ENCODE peak calls at places on chromosomes 12 and 14, in six cellular contexts. X, J, H, C, G and R are unnamed samples.
A peak's percentile ranks its signal among the peaks of the same experiment; 100 is the strongest.

GRCh38 chr12:82866946-82867345 is 180.2 kb downstream of the TMTC2 start:
- DNase-seq in X (no peak), H (no peak), J (no peak), C (no peak), G (no peak), R (no peak)

GRCh38 chr14:78075033-78075432 is 95.1 kb upstream of the NRXN3 start:
- DNase-seq in H (no peak), J (no peak), G (no peak), X (no peak), C (no peak), R (no peak)

GRCh38 chr12:19018302-19018980 is 111.1 kb upstream of the PLEKHA5 start:
- DNase-seq in C (peak; percentile 75), G (no peak), J (no peak), H (no peak), X (no peak), R (peak; percentile 51)

GRCh38 chr14:80266930-80267329 is 55.6 kb upstream of the DIO2 start:
- DNase-seq in J (no peak), C (no peak), H (no peak), G (no peak), X (no peak), R (no peak)

GRCh38 chr14:93346926-93347721 is at the start of gene COX8C:
- DNase-seq in G (no peak), C (no peak), X (no peak), H (no peak), J (no peak), R (no peak)

GRCh38 chr12:84757978-84758377 is 154.6 kb downstream of the SLC6A15 start:
- DNase-seq in X (no peak), J (no peak), C (peak; percentile 57), G (no peak), H (no peak), R (peak; percentile 54)

GRCh38 chr14:36604757-36605505 is 22.5 kb upstream of the NKX2-8 start:
- DNase-seq in H (no peak), X (peak; percentile 60), J (peak; percentile 52), G (peak; percentile 66), C (peak; percentile 66), R (peak; percentile 28)

GRCh38 chr12:103957865-103958388 is 7.7 kb upstream of the TDG start:
- DNase-seq in C (no peak), X (no peak), G (no peak), J (no peak), H (no peak), R (no peak)

GRCh38 chr14:92340071-92340470 is 17.1 kb downstream of the SLC24A4 start:
- DNase-seq in X (no peak), C (no peak), H (no peak), J (no peak), G (no peak), R (no peak)

GRCh38 chr12:107759410-107759809 is 1.5 kb downstream of the PRDM4 start:
- DNase-seq in H (no peak), X (peak; percentile 81), G (peak; percentile 28), J (no peak), C (peak; percentile 89), R (peak; percentile 59)

GRCh38 chr12:57459750-57460400 is at the start of gene GLI1:
- DNase-seq in G (no peak), X (no peak), H (no peak), J (no peak), C (no peak), R (peak; percentile 38)

GRCh38 chr14:54935958-54936357 is 33.3 kb upstream of the GCH1 start:
- DNase-seq in G (no peak), H (no peak), X (no peak), J (no peak), C (peak; percentile 87), R (peak; percentile 76)

GRCh38 chr12:111298583-111299436 is 70.1 kb downstream of the PHETA1 start:
- DNase-seq in J (no peak), H (no peak), C (peak; percentile 22), G (peak; percentile 62), X (peak; percentile 32), R (no peak)

GRCh38 chr12:82688035-82688501 is 1.4 kb downstream of the TMTC2 start:
- DNase-seq in X (no peak), C (peak; percentile 15), H (no peak), J (no peak), G (peak; percentile 44), R (peak; percentile 4)

GRCh38 chr14:96579358-96579757 is 77.2 kb downstream of the PAPOLA start:
- DNase-seq in C (no peak), G (no peak), H (no peak), J (no peak), X (no peak), R (no peak)

GRCh38 chr14:42140831-42141279 is 534.2 kb downstream of the LRFN5 start:
- DNase-seq in C (peak; percentile 71), H (no peak), J (no peak), X (no peak), G (no peak), R (peak; percentile 96)

GRCh38 chr12:94614288-94614721 is 36.1 kb downstream of the TMCC3 start:
- DNase-seq in G (no peak), X (no peak), H (no peak), C (peak; percentile 60), J (no peak), R (no peak)

GRCh38 chr14:80988742-80989429 is 33.5 kb downstream of the TSHR start:
- DNase-seq in X (no peak), J (no peak), H (no peak), G (peak; percentile 42), C (peak; percentile 37), R (no peak)

GRCh38 chr14:94461526-94462218 is 9.1 kb upstream of the SERPINA11 start:
- DNase-seq in G (no peak), J (no peak), C (no peak), X (no peak), H (no peak), R (no peak)

GRCh38 chr12:53532524-53533445 is 25.5 kb upstream of the NPFF start:
- DNase-seq in C (no peak), J (no peak), X (no peak), G (no peak), H (no peak), R (no peak)

GRCh38 chr12:84508325-84508861 is 404.2 kb downstream of the SLC6A15 start:
- DNase-seq in J (no peak), G (no peak), C (peak; percentile 88), X (peak; percentile 21), H (peak; percentile 48), R (peak; percentile 84)

GRCh38 chr12:16135323-16135722 is 142.2 kb downstream of the SLC15A5 start:
- DNase-seq in G (no peak), X (no peak), J (no peak), C (no peak), H (no peak), R (no peak)

GRCh38 chr12:131280426-131280825 is 326.7 kb downstream of the ADGRD1 start:
- DNase-seq in X (no peak), G (no peak), H (peak; percentile 45), C (no peak), J (no peak), R (no peak)

GRCh38 chr12:126346087-126346486 is 1280.9 kb downstream of the AACS start:
- DNase-seq in G (no peak), H (no peak), C (no peak), X (no peak), J (no peak), R (no peak)
- TF ChIP-seq CTCF in G (peak; percentile 19), H (no peak), C (no peak), X (no peak), J (no peak), R (no peak)

GRCh38 chr12:14365294-14366210 is at the start of gene ATF7IP:
- DNase-seq in G (peak; percentile 68), X (peak; percentile 96), H (peak; percentile 97), C (peak; percentile 95), J (peak; percentile 94), R (peak; percentile 96)

GRCh38 chr12:14366211-14366762 is 805 bp downstream of the ATF7IP start:
- DNase-seq in J (no peak), G (peak; percentile 69), X (no peak), C (no peak), H (no peak), R (no peak)

GRCh38 chr12:14367097-14367661 is 1.7 kb downstream of the ATF7IP start:
- DNase-seq in X (no peak), H (no peak), J (no peak), G (no peak), C (peak; percentile 57), R (peak; percentile 41)

GRCh38 chr12:14373202-14373601 is 7.7 kb downstream of the ATF7IP start:
- DNase-seq in X (no peak), J (no peak), G (no peak), H (no peak), C (peak; percentile 83), R (peak; percentile 88)

DNA sequence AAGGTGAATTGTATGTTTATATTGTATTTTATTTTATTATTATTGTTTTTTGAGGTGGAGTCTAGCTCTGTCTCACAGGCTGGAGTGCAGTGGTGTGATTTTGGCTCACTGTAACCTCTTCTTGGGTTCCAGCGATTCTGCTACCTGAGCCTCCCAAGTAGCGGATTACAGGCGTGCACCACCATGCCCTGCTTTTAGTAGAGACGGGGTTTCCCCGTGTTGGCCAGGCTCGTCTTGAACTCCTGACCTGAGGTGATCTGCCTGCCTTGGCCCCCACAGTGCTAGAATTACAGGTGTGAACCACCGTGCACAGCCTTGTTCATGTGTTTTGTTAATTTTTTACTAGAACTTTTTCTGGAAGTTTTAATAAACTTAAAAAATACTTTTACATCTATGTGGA is 3.8 kb downstream of the ATF7IP start:
- DNase-seq in X (no peak), G (no peak), J (no peak), H (no peak), C (no peak), R (no peak)
- H3K27ac ChIP-seq in X (no peak overlapping the region), G (no peak overlapping the region), J (no peak overlapping the region), H (no peak overlapping the region), C (no peak overlapping the region), R (no peak overlapping the region)

GRCh38 chr12:78712834-78713455 is 151.6 kb upstream of the SYT1 start:
- DNase-seq in C (no peak), X (no peak), J (no peak), H (no peak), G (no peak), R (no peak)
- H3K4me1 ChIP-seq in C (no peaks in the 10 kb centered on the region), X (no peaks in the 10 kb centered on the region), J (no peaks in the 10 kb centered on the region), H (no peaks in the 10 kb centered on the region), G (no peaks in the 10 kb centered on the region), R (no peaks in the 10 kb centered on the region)

DNA sequence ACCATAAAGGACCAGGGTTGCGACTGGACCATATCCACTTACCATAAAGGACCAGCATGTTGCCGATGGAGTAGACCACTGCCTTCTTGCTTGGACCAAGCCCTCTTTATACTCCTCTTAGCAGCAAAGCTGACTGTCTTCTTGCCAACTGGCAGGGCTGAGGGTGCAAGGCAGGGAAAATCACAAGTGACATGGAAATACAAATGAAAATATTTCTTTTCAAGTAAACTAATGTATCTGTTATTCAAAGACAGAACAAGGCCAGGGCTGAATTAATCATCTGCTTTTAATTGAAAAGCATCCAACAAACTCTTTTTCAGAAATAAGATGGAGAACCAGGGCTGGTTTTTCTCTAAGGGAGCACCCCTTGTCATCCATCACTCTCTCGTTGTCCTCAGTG is at the start of gene CELA1:
- DNase-seq in H (no peak), G (no peak), J (no peak), X (no peak), C (no peak), R (no peak)
- TF ChIP-seq CTCF in H (no peak), G (no peak), J (no peak), X (no peak), C (no peak), R (no peak)